ENCODE peak calls at places on chromosomes 1 and 21, in nine cellular contexts. One of them, this sample, is unnamed.

GRCh38 chr1:184407816-184408510 is 21.1 kb downstream of the C1orf21 start:
- DNase-seq in fibroblast of lung: peak; percentile 62
- DNase-seq in GM23248: peak; percentile 55
- DNase-seq in GM12878: no peak
- DNase-seq in hepatocyte: no peak
- DNase-seq in H1: no peak
- DNase-seq in mammary epithelial cell: no peak
- DNase-seq in GM23338: no peak
- DNase-seq in MM.1S: peak; percentile 78
- DNase-seq in this sample: no peak

GRCh38 chr1:88801575-88802208 is 89.7 kb downstream of the GTF2B start:
- DNase-seq in fibroblast of lung: peak; percentile 64
- DNase-seq in MM.1S: no peak
- DNase-seq in mammary epithelial cell: peak; percentile 61
- DNase-seq in hepatocyte: no peak
- DNase-seq in GM12878: peak; percentile 12
- DNase-seq in H1: no peak
- DNase-seq in GM23338: peak; percentile 15
- DNase-seq in GM23248: no peak
- DNase-seq in this sample: peak; percentile 7

GRCh38 chr1:179021873-179022272 is 3.8 kb upstream of the FAM20B start:
- DNase-seq in GM12878: no peak
- DNase-seq in GM23338: no peak
- DNase-seq in MM.1S: no peak
- DNase-seq in fibroblast of lung: peak; percentile 64
- DNase-seq in GM23248: peak; percentile 62
- DNase-seq in hepatocyte: no peak
- DNase-seq in mammary epithelial cell: no peak
- DNase-seq in H1: no peak
- DNase-seq in this sample: no peak

GRCh38 chr1:153246825-153247224 is 12.7 kb upstream of the LORICRIN start:
- DNase-seq in GM23338: no peak
- DNase-seq in MM.1S: no peak
- DNase-seq in H1: no peak
- DNase-seq in fibroblast of lung: no peak
- DNase-seq in mammary epithelial cell: no peak
- DNase-seq in GM12878: no peak
- DNase-seq in GM23248: no peak
- DNase-seq in hepatocyte: no peak
- DNase-seq in this sample: no peak

GRCh38 chr21:32278068-32278467 is 781 bp downstream of the MIS18A start:
- DNase-seq in H1: no peak
- DNase-seq in GM12878: no peak
- DNase-seq in fibroblast of lung: no peak
- DNase-seq in GM23248: peak; percentile 51
- DNase-seq in MM.1S: no peak
- DNase-seq in hepatocyte: peak; percentile 19
- DNase-seq in GM23338: peak; percentile 33
- DNase-seq in mammary epithelial cell: no peak
- DNase-seq in this sample: no peak

GRCh38 chr1:193104496-193104905 is 713 bp downstream of the GLRX2 start:
- DNase-seq in GM12878: no peak
- DNase-seq in GM23338: peak; percentile 78
- DNase-seq in H1: no peak
- DNase-seq in mammary epithelial cell: peak; percentile 60
- DNase-seq in GM23248: peak; percentile 78
- DNase-seq in MM.1S: peak; percentile 25
- DNase-seq in hepatocyte: peak; percentile 70
- DNase-seq in fibroblast of lung: no peak
- DNase-seq in this sample: no peak

GRCh38 chr1:170194451-170194850 is 48.7 kb downstream of the NTMT2 start:
- DNase-seq in fibroblast of lung: no peak
- DNase-seq in GM23248: peak; percentile 52
- DNase-seq in GM12878: no peak
- DNase-seq in mammary epithelial cell: no peak
- DNase-seq in GM23338: no peak
- DNase-seq in MM.1S: no peak
- DNase-seq in hepatocyte: no peak
- DNase-seq in H1: no peak
- DNase-seq in this sample: no peak

GRCh38 chr1:183374825-183375224 is 43.4 kb downstream of the NMNAT2 start:
- DNase-seq in GM23338: peak; percentile 24
- DNase-seq in MM.1S: no peak
- DNase-seq in fibroblast of lung: no peak
- DNase-seq in H1: no peak
- DNase-seq in GM23248: no peak
- DNase-seq in mammary epithelial cell: no peak
- DNase-seq in GM12878: no peak
- DNase-seq in hepatocyte: no peak
- DNase-seq in this sample: no peak

GRCh38 chr1:111789077-111789476 is 33.4 kb downstream of the DDX20 start:
- DNase-seq in GM23338: no peak
- DNase-seq in H1: no peak
- DNase-seq in GM23248: peak; percentile 56
- DNase-seq in fibroblast of lung: no peak
- DNase-seq in mammary epithelial cell: no peak
- DNase-seq in hepatocyte: no peak
- DNase-seq in MM.1S: no peak
- DNase-seq in GM12878: no peak
- DNase-seq in this sample: no peak

GRCh38 chr1:207848234-207848633 is 62.7 kb downstream of the CD34 start:
- DNase-seq in GM12878: no peak
- DNase-seq in MM.1S: no peak
- DNase-seq in H1: no peak
- DNase-seq in mammary epithelial cell: peak; percentile 95
- DNase-seq in GM23338: no peak
- DNase-seq in hepatocyte: peak; percentile 71
- DNase-seq in fibroblast of lung: peak; percentile 44
- DNase-seq in GM23248: peak; percentile 85
- DNase-seq in this sample: peak; percentile 70

GRCh38 chr1:93817819-93818569 is 61.0 kb downstream of the DNTTIP2 start:
- DNase-seq in fibroblast of lung: no peak
- DNase-seq in mammary epithelial cell: peak; percentile 77
- DNase-seq in GM23338: no peak
- DNase-seq in GM12878: no peak
- DNase-seq in GM23248: no peak
- DNase-seq in MM.1S: no peak
- DNase-seq in H1: no peak
- DNase-seq in hepatocyte: no peak
- DNase-seq in this sample: peak; percentile 63

GRCh38 chr1:99645199-99645598 is 714 bp upstream of the PALMD start:
- DNase-seq in GM12878: no peak
- DNase-seq in fibroblast of lung: peak; percentile 61
- DNase-seq in GM23338: no peak
- DNase-seq in hepatocyte: peak; percentile 21
- DNase-seq in MM.1S: no peak
- DNase-seq in mammary epithelial cell: peak; percentile 82
- DNase-seq in GM23248: peak; percentile 84
- DNase-seq in H1: no peak
- DNase-seq in this sample: no peak

GRCh38 chr1:67171978-67172377 is 5.7 kb downstream of the IL23R start:
- DNase-seq in hepatocyte: no peak
- DNase-seq in GM23338: no peak
- DNase-seq in fibroblast of lung: no peak
- DNase-seq in GM12878: no peak
- DNase-seq in H1: no peak
- DNase-seq in mammary epithelial cell: no peak
- DNase-seq in GM23248: no peak
- DNase-seq in MM.1S: no peak
- DNase-seq in this sample: no peak

DNA sequence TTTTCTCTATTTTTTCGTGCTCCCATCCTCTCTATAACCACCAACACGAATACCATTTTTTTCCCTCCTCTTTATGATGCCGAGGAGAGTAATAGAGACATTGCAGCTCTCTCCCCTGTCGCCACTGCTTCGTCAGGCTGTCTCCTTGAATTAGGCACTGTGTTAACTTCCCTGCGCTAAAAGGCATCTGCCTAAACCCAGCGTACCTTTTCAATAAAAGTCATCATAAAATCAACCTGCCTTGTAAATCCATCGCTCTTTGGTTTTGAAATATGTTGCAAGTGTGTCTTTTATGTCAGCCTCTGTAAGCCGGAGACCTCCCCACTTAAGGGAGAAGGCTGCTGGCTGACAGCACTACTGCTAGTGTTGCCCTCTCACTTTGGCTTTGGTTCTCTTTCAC is 8.7 kb downstream of the RNF220 start:
- DNase-seq in H1: no peak
- DNase-seq in fibroblast of lung: no peak
- DNase-seq in GM23248: no peak
- DNase-seq in hepatocyte: no peak
- DNase-seq in GM12878: no peak
- DNase-seq in GM23338: no peak
- DNase-seq in MM.1S: no peak
- DNase-seq in mammary epithelial cell: no peak
- DNase-seq in this sample: no peak
- TF ChIP-seq EZH2 in H1: no peak
- TF ChIP-seq EZH2 in fibroblast of lung: no peak
- TF ChIP-seq EZH2 in GM23248: no peak
- TF ChIP-seq EZH2 in hepatocyte: no peak
- TF ChIP-seq EZH2 in GM12878: no peak
- TF ChIP-seq EZH2 in GM23338: no peak
- TF ChIP-seq EZH2 in MM.1S: no peak
- TF ChIP-seq EZH2 in mammary epithelial cell: peak; percentile 22
- TF ChIP-seq EZH2 in this sample: no peak

GRCh38 chr1:15951341-15952153 is 24.4 kb downstream of the ZBTB17 start:
- DNase-seq in GM23338: peak; percentile 29
- DNase-seq in hepatocyte: peak; percentile 47
- DNase-seq in GM23248: peak; percentile 59
- DNase-seq in fibroblast of lung: no peak
- DNase-seq in H1: no peak
- DNase-seq in MM.1S: no peak
- DNase-seq in GM12878: no peak
- DNase-seq in mammary epithelial cell: no peak
- DNase-seq in this sample: no peak

GRCh38 chr1:15949453-15950245 is 26.3 kb downstream of the ZBTB17 start:
- DNase-seq in MM.1S: no peak
- DNase-seq in GM23338: peak; percentile 69
- DNase-seq in mammary epithelial cell: peak; percentile 99
- DNase-seq in GM12878: peak; percentile 71
- DNase-seq in H1: no peak
- DNase-seq in fibroblast of lung: peak; percentile 94
- DNase-seq in GM23248: peak; percentile 99
- DNase-seq in hepatocyte: peak; percentile 89
- DNase-seq in this sample: peak; percentile 99

GRCh38 chr1:15950763-15951295 is 25.1 kb downstream of the ZBTB17 start:
- DNase-seq in GM23338: no peak
- DNase-seq in GM12878: no peak
- DNase-seq in H1: no peak
- DNase-seq in MM.1S: no peak
- DNase-seq in GM23248: peak; percentile 92
- DNase-seq in hepatocyte: peak; percentile 78
- DNase-seq in mammary epithelial cell: no peak
- DNase-seq in fibroblast of lung: no peak
- DNase-seq in this sample: peak; percentile 49

GRCh38 chr1:15948600-15949452 is 27.1 kb downstream of the ZBTB17 start:
- DNase-seq in fibroblast of lung: peak; percentile 92
- DNase-seq in GM23338: peak; percentile 52
- DNase-seq in hepatocyte: peak; percentile 66
- DNase-seq in GM23248: peak; percentile 98
- DNase-seq in MM.1S: no peak
- DNase-seq in H1: no peak
- DNase-seq in GM12878: no peak
- DNase-seq in mammary epithelial cell: peak; percentile 94
- DNase-seq in this sample: peak; percentile 55

DNA sequence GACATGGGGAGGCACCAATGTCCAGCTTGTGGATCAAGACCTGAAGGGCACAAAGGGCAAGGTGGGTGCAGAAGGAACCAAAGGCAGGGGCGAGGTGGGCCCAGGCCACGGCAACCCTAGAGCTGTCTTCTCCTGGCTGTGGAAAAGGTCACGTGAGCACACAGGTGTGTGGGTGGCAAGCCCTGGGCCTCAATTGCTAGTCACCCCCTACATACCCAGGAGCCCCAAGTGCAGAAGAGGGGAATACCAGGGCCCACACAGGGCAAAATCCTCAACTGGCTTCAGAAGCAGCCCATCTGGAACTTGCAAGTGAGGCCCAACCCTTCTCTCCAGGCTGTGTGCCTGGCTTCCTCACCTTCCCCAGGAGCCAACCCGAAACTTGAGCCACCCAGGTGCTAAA is 25.6 kb downstream of the ZBTB17 start:
- DNase-seq in mammary epithelial cell: no peak
- DNase-seq in GM23338: no peak
- DNase-seq in fibroblast of lung: no peak
- DNase-seq in hepatocyte: no peak
- DNase-seq in H1: no peak
- DNase-seq in MM.1S: no peak
- DNase-seq in GM12878: no peak
- DNase-seq in GM23248: no peak
- DNase-seq in this sample: no peak
- H3K4me3 ChIP-seq in mammary epithelial cell: no peak overlapping the region
- H3K4me3 ChIP-seq in GM23338: no peak overlapping the region
- H3K4me3 ChIP-seq in fibroblast of lung: no peak overlapping the region
- H3K4me3 ChIP-seq in hepatocyte: no peak overlapping the region
- H3K4me3 ChIP-seq in H1: no peak overlapping the region
- H3K4me3 ChIP-seq in MM.1S: no peak overlapping the region
- H3K4me3 ChIP-seq in GM12878: peak overlapping the region; percentile 31
- H3K4me3 ChIP-seq in GM23248: peak overlapping the region; percentile 16
- H3K4me3 ChIP-seq in this sample: no peak overlapping the region

DNA sequence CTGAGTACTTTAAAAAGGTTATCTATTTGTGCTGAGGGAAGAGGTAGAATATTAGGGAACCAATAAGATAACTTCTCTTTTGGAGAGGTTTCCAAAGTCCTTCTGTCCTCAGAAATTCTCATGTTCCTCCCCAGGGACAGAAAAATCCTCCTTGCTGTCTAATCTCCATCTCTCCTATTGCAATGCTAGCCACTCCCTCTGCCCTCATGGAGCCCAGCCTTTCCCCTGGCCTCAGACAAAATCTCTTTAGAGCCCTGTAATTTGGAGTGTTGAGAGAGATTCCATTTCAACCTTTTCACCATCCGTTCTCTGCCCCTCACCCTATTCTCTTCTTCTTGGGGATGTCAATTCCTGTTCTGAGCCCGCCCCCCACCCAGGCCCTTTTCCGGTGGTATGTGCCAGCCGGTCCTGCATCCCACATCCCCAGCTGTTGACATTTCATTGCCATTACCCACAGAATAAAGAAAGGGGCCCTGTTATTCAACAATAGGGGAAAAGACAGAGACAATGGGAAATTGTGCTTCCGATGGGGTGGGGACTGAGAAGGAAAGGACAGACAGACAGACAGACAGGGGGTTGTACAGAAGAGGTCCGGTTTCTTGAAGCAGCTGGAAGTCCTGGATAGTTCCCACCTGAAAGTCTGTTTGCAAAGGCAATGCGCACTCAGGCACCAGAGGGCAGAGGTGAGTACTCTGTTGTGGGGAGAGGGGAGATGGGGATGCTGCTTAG is at the start of gene HAPLN2:
- DNase-seq in hepatocyte: peak; percentile 55
- DNase-seq in GM23248: peak; percentile 24
- DNase-seq in GM23338: peak; percentile 82
- DNase-seq in H1: no peak
- DNase-seq in GM12878: no peak
- DNase-seq in mammary epithelial cell: no peak
- DNase-seq in fibroblast of lung: no peak
- DNase-seq in MM.1S: no peak
- DNase-seq in this sample: no peak
- TF ChIP-seq EZH2 in hepatocyte: no peak
- TF ChIP-seq EZH2 in GM23248: no peak
- TF ChIP-seq EZH2 in GM23338: no peak
- TF ChIP-seq EZH2 in H1: no peak
- TF ChIP-seq EZH2 in GM12878: no peak
- TF ChIP-seq EZH2 in mammary epithelial cell: no peak
- TF ChIP-seq EZH2 in fibroblast of lung: no peak
- TF ChIP-seq EZH2 in MM.1S: no peak
- TF ChIP-seq EZH2 in this sample: no peak

GRCh38 chr1:149937779-149938178 is 1.1 kb upstream of the MTMR11 start:
- DNase-seq in H1: no peak
- DNase-seq in MM.1S: peak; percentile 85
- DNase-seq in mammary epithelial cell: no peak
- DNase-seq in GM23338: no peak
- DNase-seq in GM23248: peak; percentile 37
- DNase-seq in GM12878: no peak
- DNase-seq in fibroblast of lung: no peak
- DNase-seq in hepatocyte: peak; percentile 25
- DNase-seq in this sample: no peak
- H3K4me3 ChIP-seq in H1: no peak overlapping the region
- H3K4me3 ChIP-seq in MM.1S: peak overlapping the region; percentile 0
- H3K4me3 ChIP-seq in mammary epithelial cell: no peak overlapping the region
- H3K4me3 ChIP-seq in GM23338: peak overlapping the region; percentile 64
- H3K4me3 ChIP-seq in GM23248: no peak overlapping the region
- H3K4me3 ChIP-seq in GM12878: peak overlapping the region; percentile 17
- H3K4me3 ChIP-seq in fibroblast of lung: no peak overlapping the region
- H3K4me3 ChIP-seq in hepatocyte: no peak overlapping the region
- H3K4me3 ChIP-seq in this sample: no peak overlapping the region